ENCODE peak calls at places on chromosomes 1 and 21, in six cellular contexts. L is A549, D is HepG2, X is K562, I is GM12878, O is endothelial cell of umbilical vein. J is an unnamed sample.

GRCh38 chr1:150563340-150564038 is 14.3 kb downstream of the ADAMTSL4 start:
- DNase-seq in L (peak), O (peak), D (no peak), I (peak), X (peak), J (no peak)

GRCh38 chr1:36352910-36353878 is 29.7 kb upstream of the EVA1B start:
- DNase-seq in O (peak), I (no peak), D (no peak), X (no peak), L (no peak), J (no peak)

GRCh38 chr1:35324486-35324885 is 56.0 kb downstream of the ZMYM4 start:
- DNase-seq in I (no peak), X (no peak), D (no peak), L (no peak), O (no peak), J (peak)

GRCh38 chr1:67890862-67891261 is 57.6 kb upstream of the GNG12 start:
- DNase-seq in O (no peak), I (no peak), L (no peak), D (no peak), X (no peak), J (no peak)

GRCh38 chr1:232533328-232533727 is 96.6 kb downstream of the SIPA1L2 start:
- DNase-seq in L (no peak), I (no peak), O (no peak), X (no peak), D (no peak), J (no peak)

GRCh38 chr21:29453511-29453910 is 154.8 kb downstream of the BACH1 start:
- DNase-seq in L (no peak), O (no peak), I (no peak), X (no peak), D (no peak), J (peak)

GRCh38 chr1:192601145-192602048 is 25.8 kb downstream of the RGS1 start:
- DNase-seq in O (no peak), X (no peak), D (no peak), L (no peak), I (no peak), J (peak)

GRCh38 chr1:28322209-28322608 is 6.6 kb upstream of the MED18 start:
- DNase-seq in X (no peak), O (no peak), I (peak), L (peak), D (no peak), J (no peak)

GRCh38 chr21:31383770-31384169 is 39.7 kb upstream of the TIAM1 start:
- DNase-seq in X (no peak), I (no peak), L (no peak), O (no peak), D (no peak), J (no peak)

GRCh38 chr21:18289876-18290275 is 45.2 kb downstream of the CHODL start:
- DNase-seq in D (no peak), X (no peak), O (no peak), I (no peak), L (no peak), J (no peak)

GRCh38 chr1:145963218-145964019 is 956 bp downstream of the ANKRD34A start:
- DNase-seq in L (peak), O (no peak), X (no peak), I (no peak), D (no peak), J (no peak)

GRCh38 chr1:168428063-168428731 is 115.6 kb downstream of the XCL2 start:
- DNase-seq in X (no peak), D (no peak), L (no peak), I (no peak), O (no peak), J (no peak)

GRCh38 chr1:201356701-201357100 is 20.8 kb downstream of the TNNT2 start:
- DNase-seq in X (no peak), D (no peak), O (no peak), L (no peak), I (no peak), J (no peak)

GRCh38 chr1:160522622-160523345 is at the start of gene SLAMF6:
- DNase-seq in I (peak), X (peak), O (no peak), L (no peak), D (no peak), J (peak)

GRCh38 chr1:200445213-200445612 is 35.4 kb upstream of the ZNF281 start:
- DNase-seq in X (no peak), I (no peak), D (no peak), O (no peak), L (no peak), J (no peak)

GRCh38 chr1:26038904-26039303 is 7.0 kb downstream of the SLC30A2 start:
- DNase-seq in L (no peak), D (no peak), O (no peak), I (no peak), X (no peak), J (no peak)

GRCh38 chr21:40049031-40049958 is 182.1 kb downstream of the PCP4 start:
- DNase-seq in X (no peak), L (no peak), I (no peak), D (no peak), O (no peak), J (peak)

GRCh38 chr21:31566061-31566460 is 93.4 kb upstream of the SOD1 start:
- DNase-seq in L (no peak), O (no peak), X (no peak), D (no peak), I (no peak), J (no peak)

GRCh38 chr1:202159534-202160371 is 649 bp downstream of the PTPN7 start:
- DNase-seq in L (no peak), D (no peak), X (peak), I (no peak), O (no peak), J (peak)

GRCh38 chr1:177206831-177207230 is 36.1 kb downstream of the BRINP2 start:
- DNase-seq in D (no peak), I (no peak), O (no peak), L (no peak), X (no peak), J (no peak)

GRCh38 chr1:46394108-46394871 is at the start of gene FAAH:
- DNase-seq in I (no peak), X (no peak), O (no peak), L (no peak), D (peak), J (no peak)

GRCh38 chr1:8456991-8457390 is 139.1 kb downstream of the SLC45A1 start:
- DNase-seq in I (no peak), L (no peak), O (peak), D (no peak), X (no peak), J (no peak)

GRCh38 chr1:149888999-149889289 is 10.4 kb upstream of the BOLA1 start:
- DNase-seq in I (no peak), O (no peak), D (no peak), L (no peak), X (peak), J (no peak)

GRCh38 chr1:171081994-171082295 is 8.8 kb upstream of the FMO3 start:
- DNase-seq in I (no peak), L (no peak), D (no peak), X (no peak), O (no peak), J (no peak)

GRCh38 chr1:231241751-231242150 is 739 bp downstream of the GNPAT start:
- DNase-seq in I (no peak), X (peak), D (no peak), O (peak), L (no peak), J (peak)

GRCh38 chr1:76269175-76269574 is 194.6 kb downstream of the ST6GALNAC3 start:
- DNase-seq in I (no peak), L (no peak), X (no peak), O (peak), D (no peak), J (no peak)

GRCh38 chr1:236802264-236802663 is 7.2 kb downstream of the MTR start:
- DNase-seq in X (no peak), D (no peak), O (no peak), L (no peak), I (no peak), J (no peak)

GRCh38 chr1:22053018-22053860 is 730 bp downstream of the CDC42 start:
- DNase-seq in I (no peak), D (peak), L (peak), X (peak), O (peak), J (peak)

GRCh38 chr1:16915627-16915973 is 6.1 kb upstream of the CROCC start:
- DNase-seq in O (no peak), L (no peak), I (no peak), D (no peak), X (peak), J (peak)

GRCh38 chr1:87325982-87326738 is 2.5 kb upstream of the LMO4 start:
- DNase-seq in D (peak), I (no peak), O (peak), L (peak), X (peak), J (peak)

GRCh38 chr1:41792485-41792770 is 126.3 kb downstream of the HIVEP3 start:
- DNase-seq in X (no peak), O (no peak), L (no peak), D (no peak), I (no peak), J (no peak)

GRCh38 chr1:164576311-164577271 is 17.6 kb downstream of the PBX1 start:
- DNase-seq in L (no peak), X (no peak), I (no peak), O (no peak), D (no peak), J (no peak)

GRCh38 chr1:55698136-55698535 is 483.0 kb upstream of the USP24 start:
- DNase-seq in I (no peak), O (no peak), L (no peak), D (no peak), X (no peak), J (no peak)

GRCh38 chr1:55702064-55702463 is 486.9 kb upstream of the USP24 start:
- DNase-seq in O (peak), X (peak), I (no peak), D (peak), L (peak), J (peak)

GRCh38 chr1:55699151-55699695 is 484.1 kb upstream of the USP24 start:
- DNase-seq in I (no peak), D (no peak), X (no peak), O (peak), L (peak), J (no peak)

GRCh38 chr1:55703726-55704363 is 488.7 kb upstream of the USP24 start:
- DNase-seq in I (no peak), L (no peak), D (no peak), O (no peak), X (no peak), J (no peak)

GRCh38 chr1:55700359-55701130 is 485.4 kb upstream of the USP24 start:
- DNase-seq in I (no peak), L (no peak), O (no peak), X (no peak), D (no peak), J (no peak)
- TF ChIP-seq POLR2A in I (no peak), L (no peak), O (no peak), X (no peak), D (no peak), J (no peak)

GRCh38 chr1:243713470-243714186 is 136.4 kb downstream of the AKT3 start:
- DNase-seq in D (no peak), L (no peak), X (no peak), I (no peak), O (no peak), J (peak)

GRCh38 chr1:243710467-243710866 is 139.6 kb downstream of the AKT3 start:
- DNase-seq in X (no peak), O (no peak), L (no peak), D (no peak), I (no peak), J (peak)

GRCh38 chr1:243712242-243712641 is 137.8 kb downstream of the AKT3 start:
- DNase-seq in X (no peak), D (no peak), I (no peak), L (no peak), O (no peak), J (no peak)

GRCh38 chr1:243715285-243715684 is 134.8 kb downstream of the AKT3 start:
- DNase-seq in D (no peak), O (no peak), L (no peak), I (no peak), X (no peak), J (peak)

DNA sequence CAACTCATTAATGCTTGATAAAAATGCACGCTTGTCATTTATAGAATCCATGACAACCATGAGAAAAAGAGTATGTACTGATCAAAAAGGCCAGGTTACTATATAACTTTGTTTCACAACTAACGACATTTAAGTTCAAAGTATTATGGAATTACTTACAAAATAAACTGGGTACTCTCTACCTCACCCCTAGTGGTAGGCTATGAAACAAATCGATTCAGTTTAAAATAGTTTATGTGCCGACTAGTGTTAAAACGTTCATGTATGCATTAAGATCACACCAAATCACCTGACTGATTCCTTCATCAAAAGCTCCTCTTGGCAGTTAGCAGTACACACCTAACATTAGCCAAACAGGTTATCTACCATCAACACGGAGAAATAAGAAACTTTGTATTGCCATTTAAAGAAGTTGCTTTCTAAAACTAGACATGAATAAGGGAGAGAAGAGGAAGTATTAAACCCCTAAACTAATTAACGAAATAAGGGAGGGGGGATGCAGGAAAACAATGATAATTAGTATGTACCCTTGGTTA is 137.1 kb downstream of the AKT3 start:
- DNase-seq in D (no peak), I (no peak), X (no peak), O (peak), L (peak), J (peak)
- TF ChIP-seq CTCF in D (no peak), I (no peak), X (no peak), O (no peak), L (peak), J (peak)

GRCh38 chr1:2189459-2190425 is 4.8 kb downstream of the FAAP20 start:
- DNase-seq in X (peak), L (peak), I (no peak), O (peak), D (peak), J (peak)

GRCh38 chr1:2187619-2188018 is 7.0 kb downstream of the FAAP20 start:
- DNase-seq in D (no peak), L (no peak), I (no peak), X (no peak), O (no peak), J (no peak)

GRCh38 chr1:2188336-2188735 is 6.2 kb downstream of the FAAP20 start:
- DNase-seq in L (no peak), O (no peak), X (no peak), D (no peak), I (no peak), J (no peak)

GRCh38 chr1:2192031-2192995 is 2.3 kb downstream of the FAAP20 start:
- DNase-seq in O (no peak), I (no peak), D (no peak), L (no peak), X (no peak), J (no peak)

DNA sequence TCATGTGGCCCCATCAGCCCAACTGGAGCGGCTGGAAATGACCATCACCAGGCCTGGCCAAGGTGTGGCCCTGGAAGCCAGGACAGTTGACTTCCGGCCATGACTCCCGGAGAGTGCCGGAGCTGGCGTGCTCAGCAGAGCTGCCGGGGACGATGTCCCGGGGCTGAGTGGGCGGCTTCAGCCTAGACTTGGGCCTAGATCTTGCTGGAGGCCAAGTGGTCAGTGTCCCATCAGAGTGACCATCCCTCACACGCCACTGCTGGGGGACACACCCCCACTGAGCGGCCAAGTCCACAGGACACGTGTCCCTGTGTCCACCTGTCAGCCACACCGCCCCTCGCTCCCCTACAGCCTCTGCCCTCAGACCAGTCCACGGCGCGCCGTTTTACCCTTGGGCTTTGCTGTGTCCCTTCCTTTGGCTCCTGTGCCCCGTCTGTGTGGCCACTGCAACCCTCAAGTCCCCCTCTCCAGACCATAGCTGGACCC is 4.0 kb downstream of the FAAP20 start:
- DNase-seq in I (no peak), L (no peak), O (no peak), X (no peak), D (no peak), J (no peak)
- TF ChIP-seq MYC in I (no peak), L (no peak), O (no peak), X (no peak), D (no peak), J (no peak)

DNA sequence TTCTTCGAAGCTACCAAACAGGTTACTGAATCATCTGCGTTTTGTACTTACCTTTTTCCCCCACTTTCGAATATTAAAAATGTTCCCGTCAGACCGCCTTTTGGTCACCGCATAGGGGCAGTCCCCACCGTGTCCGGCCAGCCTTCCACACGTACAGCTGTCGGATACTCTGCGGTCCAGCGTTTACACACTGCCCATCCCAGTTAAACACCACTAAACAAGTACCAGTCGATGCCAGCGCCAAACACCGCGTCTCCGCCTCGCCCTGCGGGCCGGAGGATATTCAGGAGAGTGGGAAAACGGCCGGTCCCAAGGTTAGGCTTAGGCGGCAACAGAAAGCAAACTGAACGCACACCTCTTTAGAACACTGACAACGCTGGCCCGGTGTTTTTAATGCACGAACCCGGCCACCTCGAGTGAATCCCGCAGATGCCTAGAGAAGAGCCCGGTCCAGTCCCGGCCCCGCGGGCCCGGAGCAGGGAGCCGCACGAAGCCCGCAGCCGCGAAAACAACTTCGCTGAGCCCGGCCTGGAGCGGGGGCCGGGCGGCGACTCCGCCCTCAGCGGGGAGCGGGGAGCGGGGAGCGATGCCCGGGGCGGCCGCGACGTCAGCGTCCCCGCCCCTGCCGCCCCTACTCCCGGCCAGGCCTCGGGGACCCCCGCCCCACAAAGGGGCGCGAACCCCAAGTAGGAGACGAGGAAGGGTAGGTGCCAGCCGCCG is 730 bp upstream of the PHF13 start:
- DNase-seq in D (peak), L (peak), I (no peak), O (peak), X (peak), J (no peak)
- TF ChIP-seq POLR2A in D (peak), L (no peak), I (no peak), O (no peak), X (peak), J (no peak)

J was measured in NB4.